ENCODE peak calls at places on chromosomes 7 and 10, in ten cellular contexts. One of them, this sample, is unnamed.

GRCh38 chr10:131838921-131839320 is 61.9 kb upstream of the PPP2R2D start:
- DNase-seq in ELR: no peak
- DNase-seq in RWPE1: no peak
- DNase-seq in HTR-8/SVneo: no peak
- DNase-seq in mucosa of descending colon: no peak
- DNase-seq in fibroblast of gingiva: no peak
- DNase-seq in stimulated activated CD8-positive, alpha-beta memory T cell treated with anti-CD3 and anti-CD28 coated beads, Interleukin-12 subunit alpha, Interleukin-12 subunit beta, amount 100 ng/mL, for 1 hour: no peak
- DNase-seq in Right ventricle myocardium superior: no peak
- DNase-seq in GM04504: no peak
- DNase-seq in adipocyte: no peak
- DNase-seq in this sample: no peak

GRCh38 chr7:151472644-151473380 is 32.9 kb upstream of the CRYGN start:
- DNase-seq in ELR: no peak
- DNase-seq in RWPE1: no peak
- DNase-seq in HTR-8/SVneo: no peak
- DNase-seq in mucosa of descending colon: no peak
- DNase-seq in fibroblast of gingiva: no peak
- DNase-seq in stimulated activated CD8-positive, alpha-beta memory T cell treated with anti-CD3 and anti-CD28 coated beads, Interleukin-12 subunit alpha, Interleukin-12 subunit beta, amount 100 ng/mL, for 1 hour: no peak
- DNase-seq in Right ventricle myocardium superior: no peak
- DNase-seq in GM04504: no peak
- DNase-seq in adipocyte: no peak
- DNase-seq in this sample: no peak

GRCh38 chr7:142153400-142153799 is 41.9 kb downstream of the MGAM2 start:
- DNase-seq in ELR: peak; percentile 18
- DNase-seq in RWPE1: no peak
- DNase-seq in HTR-8/SVneo: peak; percentile 13
- DNase-seq in mucosa of descending colon: no peak
- DNase-seq in fibroblast of gingiva: no peak
- DNase-seq in stimulated activated CD8-positive, alpha-beta memory T cell treated with anti-CD3 and anti-CD28 coated beads, Interleukin-12 subunit alpha, Interleukin-12 subunit beta, amount 100 ng/mL, for 1 hour: no peak
- DNase-seq in Right ventricle myocardium superior: no peak
- DNase-seq in GM04504: no peak
- DNase-seq in adipocyte: peak; percentile 24
- DNase-seq in this sample: no peak

GRCh38 chr7:108592633-108593277 is 23.1 kb downstream of the DNAJB9 start:
- DNase-seq in ELR: peak; percentile 41
- DNase-seq in RWPE1: peak; percentile 14
- DNase-seq in HTR-8/SVneo: no peak
- DNase-seq in mucosa of descending colon: no peak
- DNase-seq in fibroblast of gingiva: no peak
- DNase-seq in stimulated activated CD8-positive, alpha-beta memory T cell treated with anti-CD3 and anti-CD28 coated beads, Interleukin-12 subunit alpha, Interleukin-12 subunit beta, amount 100 ng/mL, for 1 hour: no peak
- DNase-seq in Right ventricle myocardium superior: no peak
- DNase-seq in GM04504: no peak
- DNase-seq in adipocyte: peak; percentile 39
- DNase-seq in this sample: no peak

GRCh38 chr7:471191-471865 is 48.3 kb downstream of the PDGFA start:
- DNase-seq in ELR: no peak
- DNase-seq in RWPE1: no peak
- DNase-seq in HTR-8/SVneo: no peak
- DNase-seq in mucosa of descending colon: peak; percentile 37
- DNase-seq in fibroblast of gingiva: no peak
- DNase-seq in stimulated activated CD8-positive, alpha-beta memory T cell treated with anti-CD3 and anti-CD28 coated beads, Interleukin-12 subunit alpha, Interleukin-12 subunit beta, amount 100 ng/mL, for 1 hour: no peak
- DNase-seq in Right ventricle myocardium superior: no peak
- DNase-seq in GM04504: no peak
- DNase-seq in adipocyte: no peak
- DNase-seq in this sample: no peak

GRCh38 chr7:37642028-37642540 is 41.5 kb upstream of the GPR141 start:
- DNase-seq in ELR: no peak
- DNase-seq in RWPE1: no peak
- DNase-seq in HTR-8/SVneo: no peak
- DNase-seq in mucosa of descending colon: no peak
- DNase-seq in fibroblast of gingiva: no peak
- DNase-seq in stimulated activated CD8-positive, alpha-beta memory T cell treated with anti-CD3 and anti-CD28 coated beads, Interleukin-12 subunit alpha, Interleukin-12 subunit beta, amount 100 ng/mL, for 1 hour: no peak
- DNase-seq in Right ventricle myocardium superior: no peak
- DNase-seq in GM04504: no peak
- DNase-seq in adipocyte: no peak
- DNase-seq in this sample: no peak

GRCh38 chr10:102347236-102347828 is 48.2 kb upstream of the NFKB2 start:
- DNase-seq in ELR: peak; percentile 61
- DNase-seq in RWPE1: peak; percentile 48
- DNase-seq in HTR-8/SVneo: peak; percentile 37
- DNase-seq in mucosa of descending colon: no peak
- DNase-seq in fibroblast of gingiva: peak; percentile 24
- DNase-seq in stimulated activated CD8-positive, alpha-beta memory T cell treated with anti-CD3 and anti-CD28 coated beads, Interleukin-12 subunit alpha, Interleukin-12 subunit beta, amount 100 ng/mL, for 1 hour: no peak
- DNase-seq in Right ventricle myocardium superior: peak; percentile 54
- DNase-seq in GM04504: no peak
- DNase-seq in adipocyte: peak; percentile 47
- DNase-seq in this sample: no peak

GRCh38 chr10:3132036-3133025 is 40.3 kb downstream of the PITRM1 start:
- DNase-seq in ELR: peak; percentile 52
- DNase-seq in RWPE1: no peak
- DNase-seq in HTR-8/SVneo: no peak
- DNase-seq in mucosa of descending colon: peak; percentile 33
- DNase-seq in fibroblast of gingiva: peak; percentile 20
- DNase-seq in stimulated activated CD8-positive, alpha-beta memory T cell treated with anti-CD3 and anti-CD28 coated beads, Interleukin-12 subunit alpha, Interleukin-12 subunit beta, amount 100 ng/mL, for 1 hour: no peak
- DNase-seq in Right ventricle myocardium superior: no peak
- DNase-seq in GM04504: no peak
- DNase-seq in adipocyte: peak; percentile 21
- DNase-seq in this sample: no peak

GRCh38 chr10:32049113-32049512 is 7.1 kb downstream of the KIF5B start:
- DNase-seq in ELR: peak; percentile 74
- DNase-seq in RWPE1: no peak
- DNase-seq in HTR-8/SVneo: no peak
- DNase-seq in mucosa of descending colon: no peak
- DNase-seq in fibroblast of gingiva: no peak
- DNase-seq in stimulated activated CD8-positive, alpha-beta memory T cell treated with anti-CD3 and anti-CD28 coated beads, Interleukin-12 subunit alpha, Interleukin-12 subunit beta, amount 100 ng/mL, for 1 hour: no peak
- DNase-seq in Right ventricle myocardium superior: no peak
- DNase-seq in GM04504: no peak
- DNase-seq in adipocyte: peak; percentile 20
- DNase-seq in this sample: no peak

This sample was measured in CD4-positive, alpha-beta T cell.